ENCODE peak calls at places on chromosomes 1 and 21, in nine cellular contexts. Y is left cardiac atrium; K is activated naive CD4-positive, alpha-beta T cell treated with anti-CD3 and anti-CD28 coated beads, Interleukin-2, amount 10 ng/mL, durations not matched to agents 7 days and 5 days; S is body of pancreas; J is KG1; X is effector CD4-positive, alpha-beta T cell; Q is NCI-H748 treated with DMSO at 0.1 percent for 48 hours; V is stimulated activated CD4-positive, alpha-beta T cell treated with anti-CD3 and anti-CD28 coated beads, Interleukin-4, amount 100 ng/mL, for 4 hours; L is H4. B is an unnamed sample.

GRCh38 chr21:42039470-42039901 is 29.3 kb upstream of the ZBTB21 start:
- DNase-seq in Y (no peak), K (no peak), S (peak), J (no peak), X (no peak), Q (no peak), V (no peak), L (no peak), B (no peak)

GRCh38 chr21:25895565-25896205 is 160.9 kb downstream of the GABPA start:
- DNase-seq in Y (no peak), K (peak), S (no peak), J (no peak), X (no peak), Q (peak), V (no peak), L (peak), B (no peak)

GRCh38 chr1:240295811-240296210 is 204.1 kb downstream of the FMN2 start:
- DNase-seq in Y (no peak), K (no peak), S (no peak), J (no peak), X (no peak), Q (no peak), V (no peak), L (no peak), B (no peak)

GRCh38 chr21:25329227-25329626 is 278.1 kb downstream of the MRPL39 start:
- DNase-seq in Y (no peak), K (no peak), S (no peak), J (no peak), X (no peak), Q (no peak), V (no peak), L (no peak), B (no peak)

GRCh38 chr21:38352536-38353219 is 95.9 kb downstream of the KCNJ15 start:
- DNase-seq in Y (peak), K (peak), S (peak), J (peak), X (peak), Q (peak), V (peak), L (peak), B (peak)

GRCh38 chr1:211518330-211519289 is 26.6 kb upstream of the RD3 start:
- DNase-seq in Y (no peak), K (no peak), S (no peak), J (no peak), X (no peak), Q (no peak), V (no peak), L (no peak), B (no peak)

GRCh38 chr21:41924355-41924754 is 29.5 kb downstream of the C2CD2 start:
- DNase-seq in Y (no peak), K (no peak), S (no peak), J (no peak), X (no peak), Q (no peak), V (no peak), L (no peak), B (no peak)

GRCh38 chr1:85581138-85581801 is 709 bp downstream of the CCN1 start:
- DNase-seq in Y (peak), K (peak), S (peak), J (peak), X (no peak), Q (peak), V (peak), L (peak), B (no peak)

GRCh38 chr1:63329621-63330330 is 7.4 kb downstream of the FOXD3 start:
- DNase-seq in Y (no peak), K (no peak), S (no peak), J (no peak), X (no peak), Q (no peak), V (no peak), L (no peak), B (no peak)

GRCh38 chr1:3668585-3669300 is 16.4 kb downstream of the TP73 start:
- DNase-seq in Y (peak), K (no peak), S (peak), J (no peak), X (no peak), Q (peak), V (no peak), L (peak), B (no peak)

B was measured in Jurkat, Clone E6-1.